ENCODE peak calls at places on chromosomes 7 and 10, in four cellular contexts. One of them, this sample, is unnamed.

GRCh38 chr7:36473454-36474282 is 84.0 kb downstream of the ANLN start:
- DNase-seq in fibroblast of pulmonary artery: peak
- DNase-seq in hepatocyte: peak
- DNase-seq in CD4-positive, alpha-beta T cell: no peak
- DNase-seq in this sample: no peak

GRCh38 chr7:155237297-155237696 is 60.4 kb upstream of the INSIG1 start:
- DNase-seq in fibroblast of pulmonary artery: no peak
- DNase-seq in hepatocyte: no peak
- DNase-seq in CD4-positive, alpha-beta T cell: no peak
- DNase-seq in this sample: no peak

GRCh38 chr7:111384065-111384891 is 178.0 kb downstream of the IMMP2L start:
- DNase-seq in fibroblast of pulmonary artery: peak
- DNase-seq in hepatocyte: peak
- DNase-seq in CD4-positive, alpha-beta T cell: no peak
- DNase-seq in this sample: no peak

GRCh38 chr10:58920655-58921003 is 255.8 kb upstream of the PHYHIPL start:
- DNase-seq in fibroblast of pulmonary artery: no peak
- DNase-seq in hepatocyte: no peak
- DNase-seq in CD4-positive, alpha-beta T cell: no peak
- DNase-seq in this sample: no peak

GRCh38 chr10:76051007-76051936 is 619.8 kb downstream of the LRMDA start:
- DNase-seq in fibroblast of pulmonary artery: no peak
- DNase-seq in hepatocyte: peak
- DNase-seq in CD4-positive, alpha-beta T cell: no peak
- DNase-seq in this sample: no peak

GRCh38 chr7:82803411-82803810 is 359.3 kb downstream of the PCLO start:
- DNase-seq in fibroblast of pulmonary artery: no peak
- DNase-seq in hepatocyte: no peak
- DNase-seq in CD4-positive, alpha-beta T cell: no peak
- DNase-seq in this sample: no peak

GRCh38 chr10:23203369-23204325 is 11.5 kb downstream of the PTF1A start:
- DNase-seq in fibroblast of pulmonary artery: no peak
- DNase-seq in hepatocyte: no peak
- DNase-seq in CD4-positive, alpha-beta T cell: no peak
- DNase-seq in this sample: no peak

GRCh38 chr10:116132716-116133420 is 140.1 kb downstream of the GFRA1 start:
- DNase-seq in fibroblast of pulmonary artery: no peak
- DNase-seq in hepatocyte: no peak
- DNase-seq in CD4-positive, alpha-beta T cell: no peak
- DNase-seq in this sample: no peak

GRCh38 chr7:63899691-63900393 is 98.8 kb upstream of the ZNF722 start:
- DNase-seq in fibroblast of pulmonary artery: no peak
- DNase-seq in hepatocyte: no peak
- DNase-seq in CD4-positive, alpha-beta T cell: peak
- DNase-seq in this sample: no peak

GRCh38 chr10:52319926-52320325 is 5.8 kb downstream of the DKK1 start:
- DNase-seq in fibroblast of pulmonary artery: no peak
- DNase-seq in hepatocyte: no peak
- DNase-seq in CD4-positive, alpha-beta T cell: no peak
- DNase-seq in this sample: no peak

GRCh38 chr10:112754001-112754411 is 196.0 kb upstream of the TCF7L2 start:
- DNase-seq in fibroblast of pulmonary artery: peak
- DNase-seq in hepatocyte: no peak
- DNase-seq in CD4-positive, alpha-beta T cell: no peak
- DNase-seq in this sample: no peak

GRCh38 chr10:131975796-131976195 is 5.9 kb downstream of the BNIP3 start:
- DNase-seq in fibroblast of pulmonary artery: no peak
- DNase-seq in hepatocyte: no peak
- DNase-seq in CD4-positive, alpha-beta T cell: no peak
- DNase-seq in this sample: no peak

GRCh38 chr7:77288676-77289320 is 89.2 kb upstream of the FGL2 start:
- DNase-seq in fibroblast of pulmonary artery: no peak
- DNase-seq in hepatocyte: no peak
- DNase-seq in CD4-positive, alpha-beta T cell: no peak
- DNase-seq in this sample: no peak

GRCh38 chr7:601573-602340 is 82.1 kb upstream of the PDGFA start:
- DNase-seq in fibroblast of pulmonary artery: peak
- DNase-seq in hepatocyte: no peak
- DNase-seq in CD4-positive, alpha-beta T cell: peak
- DNase-seq in this sample: peak

GRCh38 chr10:104049497-104050250 is 36.0 kb downstream of the COL17A1 start:
- DNase-seq in fibroblast of pulmonary artery: peak
- DNase-seq in hepatocyte: no peak
- DNase-seq in CD4-positive, alpha-beta T cell: no peak
- DNase-seq in this sample: no peak

GRCh38 chr7:151754142-151754590 is 122.7 kb downstream of the PRKAG2 start:
- DNase-seq in fibroblast of pulmonary artery: peak
- DNase-seq in hepatocyte: peak
- DNase-seq in CD4-positive, alpha-beta T cell: no peak
- DNase-seq in this sample: peak

GRCh38 chr10:102678842-102679289 is 34.6 kb downstream of the TRIM8 start:
- DNase-seq in fibroblast of pulmonary artery: peak
- DNase-seq in hepatocyte: peak
- DNase-seq in CD4-positive, alpha-beta T cell: no peak
- DNase-seq in this sample: peak

GRCh38 chr7:129896568-129897382 is 56.0 kb downstream of the UBE2H start:
- DNase-seq in fibroblast of pulmonary artery: no peak
- DNase-seq in hepatocyte: no peak
- DNase-seq in CD4-positive, alpha-beta T cell: no peak
- DNase-seq in this sample: no peak

GRCh38 chr10:78859266-78859665 is 209.5 kb upstream of the ZMIZ1 start:
- DNase-seq in fibroblast of pulmonary artery: no peak
- DNase-seq in hepatocyte: no peak
- DNase-seq in CD4-positive, alpha-beta T cell: no peak
- DNase-seq in this sample: no peak

GRCh38 chr10:75969031-75969430 is 537.6 kb downstream of the LRMDA start:
- DNase-seq in fibroblast of pulmonary artery: no peak
- DNase-seq in hepatocyte: no peak
- DNase-seq in CD4-positive, alpha-beta T cell: no peak
- DNase-seq in this sample: no peak

GRCh38 chr10:31000071-31000787 is 31.4 kb downstream of the ZNF438 start:
- DNase-seq in fibroblast of pulmonary artery: no peak
- DNase-seq in hepatocyte: peak
- DNase-seq in CD4-positive, alpha-beta T cell: no peak
- DNase-seq in this sample: no peak

GRCh38 chr7:41967156-41967555 is 264.3 kb upstream of the INHBA start:
- DNase-seq in fibroblast of pulmonary artery: peak
- DNase-seq in hepatocyte: no peak
- DNase-seq in CD4-positive, alpha-beta T cell: no peak
- DNase-seq in this sample: no peak

GRCh38 chr7:151083071-151083823 is at the start of gene TMUB1:
- DNase-seq in fibroblast of pulmonary artery: no peak
- DNase-seq in hepatocyte: peak
- DNase-seq in CD4-positive, alpha-beta T cell: peak
- DNase-seq in this sample: peak

GRCh38 chr10:110373059-110373458 is 68.3 kb upstream of the SMNDC1 start:
- DNase-seq in fibroblast of pulmonary artery: no peak
- DNase-seq in hepatocyte: no peak
- DNase-seq in CD4-positive, alpha-beta T cell: no peak
- DNase-seq in this sample: no peak

GRCh38 chr7:40331915-40332314 is 197.1 kb downstream of the SUGCT start:
- DNase-seq in fibroblast of pulmonary artery: no peak
- DNase-seq in hepatocyte: no peak
- DNase-seq in CD4-positive, alpha-beta T cell: no peak
- DNase-seq in this sample: no peak

GRCh38 chr7:101134399-101134980 is 7.6 kb downstream of the SERPINE1 start:
- DNase-seq in fibroblast of pulmonary artery: peak
- DNase-seq in hepatocyte: no peak
- DNase-seq in CD4-positive, alpha-beta T cell: no peak
- DNase-seq in this sample: no peak

GRCh38 chr7:74183653-74184450 is 9.7 kb downstream of the EIF4H start:
- DNase-seq in fibroblast of pulmonary artery: no peak
- DNase-seq in hepatocyte: no peak
- DNase-seq in CD4-positive, alpha-beta T cell: no peak
- DNase-seq in this sample: no peak

GRCh38 chr10:44878704-44879530 is 32.2 kb upstream of the TMEM72 start:
- DNase-seq in fibroblast of pulmonary artery: peak
- DNase-seq in hepatocyte: peak
- DNase-seq in CD4-positive, alpha-beta T cell: peak
- DNase-seq in this sample: peak
- TF ChIP-seq CTCF in fibroblast of pulmonary artery: peak
- TF ChIP-seq CTCF in hepatocyte: peak
- TF ChIP-seq CTCF in CD4-positive, alpha-beta T cell: no peak
- TF ChIP-seq CTCF in this sample: peak

GRCh38 chr10:16853201-16853600 is 36.0 kb upstream of the RSU1 start:
- DNase-seq in fibroblast of pulmonary artery: peak
- DNase-seq in hepatocyte: peak
- DNase-seq in CD4-positive, alpha-beta T cell: no peak
- DNase-seq in this sample: no peak
- TF ChIP-seq CTCF in fibroblast of pulmonary artery: peak
- TF ChIP-seq CTCF in hepatocyte: peak
- TF ChIP-seq CTCF in CD4-positive, alpha-beta T cell: no peak
- TF ChIP-seq CTCF in this sample: peak

DNA sequence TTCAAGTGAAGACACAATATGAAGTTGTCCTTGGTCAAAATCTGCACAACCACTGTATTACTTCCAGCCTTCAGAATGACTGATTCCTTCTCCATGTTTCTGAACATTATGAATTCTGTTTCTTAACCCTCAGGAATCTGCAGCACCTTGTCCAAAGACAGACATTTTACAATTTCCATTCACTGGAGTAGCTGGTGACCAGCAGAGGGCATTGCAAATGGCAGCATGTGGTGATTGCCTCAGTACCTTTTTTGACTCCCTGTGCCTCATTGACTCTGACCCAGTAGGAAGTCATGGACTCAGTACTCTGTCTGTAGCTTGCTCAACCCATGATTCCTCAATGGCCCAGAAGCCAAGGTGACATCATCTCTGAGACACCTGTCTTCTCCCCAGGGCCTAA is 879 bp upstream of the VPS41 start:
- DNase-seq in fibroblast of pulmonary artery: no peak
- DNase-seq in hepatocyte: no peak
- DNase-seq in CD4-positive, alpha-beta T cell: no peak
- DNase-seq in this sample: no peak
- TF ChIP-seq CTCF in fibroblast of pulmonary artery: peak
- TF ChIP-seq CTCF in hepatocyte: no peak
- TF ChIP-seq CTCF in CD4-positive, alpha-beta T cell: no peak
- TF ChIP-seq CTCF in this sample: no peak

DNA sequence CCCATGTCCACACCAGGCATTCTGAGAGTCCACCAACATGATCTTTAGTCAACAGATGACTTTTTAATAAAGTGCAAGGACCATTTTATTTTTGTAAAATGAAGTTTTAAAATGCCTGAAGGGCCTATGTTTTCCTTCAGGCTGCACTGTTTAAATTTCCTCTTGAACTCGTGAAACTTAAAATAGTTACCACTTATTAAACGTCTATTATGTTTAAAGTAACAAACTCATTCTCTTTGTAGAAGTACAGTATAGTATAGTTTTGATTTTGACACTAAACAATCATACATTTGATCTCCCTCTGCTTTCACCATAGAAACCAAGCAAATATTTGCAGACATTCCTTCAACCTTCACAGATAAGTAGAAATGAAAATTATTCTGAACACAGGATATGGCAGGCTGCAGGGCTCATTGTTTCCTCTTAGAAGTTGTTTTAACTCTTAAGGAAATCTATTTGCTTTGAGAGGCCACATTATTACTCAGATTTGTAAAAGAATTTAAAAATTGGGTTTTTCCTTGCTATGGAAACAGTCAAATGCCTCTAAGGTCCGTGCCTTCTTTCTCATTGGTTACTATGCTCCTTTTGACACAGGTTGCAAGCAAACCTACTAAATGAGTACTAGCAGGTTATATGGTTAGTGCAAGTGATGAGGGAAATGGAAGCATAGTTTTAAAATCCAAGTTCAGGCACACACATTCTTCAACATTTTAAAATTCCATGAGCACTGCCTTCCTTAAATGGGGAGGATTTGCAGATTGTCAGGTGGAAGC is 92.8 kb upstream of the FAM133B start:
- DNase-seq in fibroblast of pulmonary artery: peak
- DNase-seq in hepatocyte: no peak
- DNase-seq in CD4-positive, alpha-beta T cell: no peak
- DNase-seq in this sample: no peak
- TF ChIP-seq CTCF in fibroblast of pulmonary artery: no peak
- TF ChIP-seq CTCF in hepatocyte: no peak
- TF ChIP-seq CTCF in CD4-positive, alpha-beta T cell: no peak
- TF ChIP-seq CTCF in this sample: no peak

GRCh38 chr7:99499713-99500636 is at the start of gene ZNF394:
- DNase-seq in fibroblast of pulmonary artery: peak
- DNase-seq in hepatocyte: peak
- DNase-seq in CD4-positive, alpha-beta T cell: peak
- DNase-seq in this sample: peak
- TF ChIP-seq CTCF in fibroblast of pulmonary artery: no peak
- TF ChIP-seq CTCF in hepatocyte: no peak
- TF ChIP-seq CTCF in CD4-positive, alpha-beta T cell: no peak
- TF ChIP-seq CTCF in this sample: no peak

GRCh38 chr7:13262929-13263530 is 575.6 kb downstream of the ARL4A start:
- DNase-seq in fibroblast of pulmonary artery: peak
- DNase-seq in hepatocyte: peak
- DNase-seq in CD4-positive, alpha-beta T cell: no peak
- DNase-seq in this sample: peak
- TF ChIP-seq CTCF in fibroblast of pulmonary artery: peak
- TF ChIP-seq CTCF in hepatocyte: peak
- TF ChIP-seq CTCF in CD4-positive, alpha-beta T cell: peak
- TF ChIP-seq CTCF in this sample: peak

GRCh38 chr10:47062801-47063200 is 151.6 kb downstream of the PTPN20 start:
- DNase-seq in fibroblast of pulmonary artery: peak
- DNase-seq in hepatocyte: no peak
- DNase-seq in CD4-positive, alpha-beta T cell: no peak
- DNase-seq in this sample: no peak
- TF ChIP-seq CTCF in fibroblast of pulmonary artery: peak
- TF ChIP-seq CTCF in hepatocyte: peak
- TF ChIP-seq CTCF in CD4-positive, alpha-beta T cell: no peak
- TF ChIP-seq CTCF in this sample: no peak

GRCh38 chr10:9987197-9987596 is 1030.5 kb upstream of the CELF2 start:
- DNase-seq in fibroblast of pulmonary artery: no peak
- DNase-seq in hepatocyte: no peak
- DNase-seq in CD4-positive, alpha-beta T cell: no peak
- DNase-seq in this sample: no peak

GRCh38 chr10:9992656-9993055 is 1025.0 kb upstream of the CELF2 start:
- DNase-seq in fibroblast of pulmonary artery: peak
- DNase-seq in hepatocyte: peak
- DNase-seq in CD4-positive, alpha-beta T cell: no peak
- DNase-seq in this sample: no peak

GRCh38 chr10:9986786-9987185 is 1030.9 kb upstream of the CELF2 start:
- DNase-seq in fibroblast of pulmonary artery: no peak
- DNase-seq in hepatocyte: no peak
- DNase-seq in CD4-positive, alpha-beta T cell: no peak
- DNase-seq in this sample: no peak
- TF ChIP-seq CTCF in fibroblast of pulmonary artery: no peak
- TF ChIP-seq CTCF in hepatocyte: no peak
- TF ChIP-seq CTCF in CD4-positive, alpha-beta T cell: no peak
- TF ChIP-seq CTCF in this sample: no peak

GRCh38 chr10:91220194-91220953 is at the start of gene PCGF5:
- DNase-seq in fibroblast of pulmonary artery: peak
- DNase-seq in hepatocyte: peak
- DNase-seq in CD4-positive, alpha-beta T cell: peak
- DNase-seq in this sample: peak
- TF ChIP-seq CTCF in fibroblast of pulmonary artery: no peak
- TF ChIP-seq CTCF in hepatocyte: no peak
- TF ChIP-seq CTCF in CD4-positive, alpha-beta T cell: no peak
- TF ChIP-seq CTCF in this sample: peak

This sample was measured in GM10248.